ENCODE peak calls at places on chromosome 18, in six cellular contexts. J is A549, T is breast epithelium, Q is body of pancreas, E is GM23338, C is fibroblast of lung. A is an unnamed sample.

GRCh38 chr18:37567994-37568359 is 2.4 kb upstream of the CELF4 start:
- DNase-seq in J (no peak), T (no peak), Q (no peak), E (peak; percentile 17), C (no peak), A (no peak)

GRCh38 chr18:79405019-79405780 is 9.5 kb downstream of the NFATC1 start:
- DNase-seq in J (no peak), T (no peak), Q (no peak), E (no peak), C (no peak), A (peak; percentile 28)

GRCh38 chr18:8825729-8826375 is 120.5 kb downstream of the MTCL1 start:
- DNase-seq in J (no peak), T (no peak), Q (no peak), E (no peak), C (no peak), A (no peak)

GRCh38 chr18:69998523-69998987 is 50.9 kb upstream of the CD226 start:
- DNase-seq in J (no peak), T (no peak), Q (no peak), E (no peak), C (no peak), A (no peak)

GRCh38 chr18:57208056-57208455 is 61.2 kb downstream of the BOD1L2 start:
- DNase-seq in J (no peak), T (no peak), Q (no peak), E (no peak), C (no peak), A (no peak)

GRCh38 chr18:35892118-35892517 is 80.4 kb upstream of the RMP24 start:
- DNase-seq in J (no peak), T (no peak), Q (no peak), E (no peak), C (no peak), A (no peak)

GRCh38 chr18:58321986-58322385 is 278.0 kb downstream of the NEDD4L start:
- DNase-seq in J (peak; percentile 75), T (peak; percentile 77), Q (peak; percentile 89), E (peak; percentile 71), C (peak; percentile 80), A (peak; percentile 60)

GRCh38 chr18:77442393-77442792 is 192.7 kb downstream of the GALR1 start:
- DNase-seq in J (no peak), T (no peak), Q (no peak), E (no peak), C (no peak), A (no peak)

GRCh38 chr18:3075491-3075890 is 62.5 kb upstream of the LPIN2 start:
- DNase-seq in J (no peak), T (no peak), Q (no peak), E (peak; percentile 11), C (peak; percentile 17), A (no peak)

GRCh38 chr18:38369772-38370690 is 804.4 kb upstream of the CELF4 start:
- DNase-seq in J (no peak), T (no peak), Q (no peak), E (no peak), C (no peak), A (no peak)

GRCh38 chr18:22102948-22103663 is 66.3 kb upstream of the GATA6 start:
- DNase-seq in J (no peak), T (no peak), Q (no peak), E (peak; percentile 32), C (no peak), A (no peak)

GRCh38 chr18:67194886-67195285 is 321.6 kb downstream of the DSEL start:
- DNase-seq in J (no peak), T (no peak), Q (no peak), E (peak; percentile 36), C (no peak), A (no peak)

GRCh38 chr18:59311631-59312030 is 6.8 kb downstream of the CPLX4 start:
- DNase-seq in J (no peak), T (no peak), Q (no peak), E (no peak), C (peak; percentile 16), A (no peak)

GRCh38 chr18:32289480-32290075 is 99.7 kb downstream of the MEP1B start:
- DNase-seq in J (peak; percentile 58), T (no peak), Q (peak; percentile 67), E (peak; percentile 84), C (peak; percentile 51), A (no peak)

GRCh38 chr18:31626409-31626808 is 34.7 kb downstream of the TTR start:
- DNase-seq in J (no peak), T (no peak), Q (no peak), E (no peak), C (no peak), A (no peak)

GRCh38 chr18:64692826-64693225 is 543.9 kb upstream of the LINC00305 start:
- DNase-seq in J (no peak), T (no peak), Q (no peak), E (no peak), C (no peak), A (no peak)

DNA sequence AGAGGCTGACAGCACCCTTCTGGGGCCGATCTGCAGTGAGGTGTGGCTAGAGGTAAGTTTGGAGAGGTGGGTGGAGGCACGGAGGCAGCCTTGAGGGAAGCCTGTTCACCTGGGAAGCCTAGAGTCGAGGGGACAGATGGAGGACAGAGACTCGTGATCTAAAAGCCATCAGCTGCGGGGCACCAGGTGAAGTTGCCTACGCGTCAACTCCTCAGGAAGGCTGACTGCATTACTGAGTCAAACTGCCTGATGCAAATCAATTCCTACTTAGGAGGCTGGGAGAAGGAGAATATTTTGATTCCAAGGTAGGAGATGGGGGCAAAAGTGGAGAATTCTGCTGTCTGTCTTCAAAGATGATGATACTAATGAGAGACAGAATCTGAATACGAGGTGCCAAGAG is 104.4 kb upstream of the SMAD7 start:
- DNase-seq in J (no peak), T (no peak), Q (no peak), E (no peak), C (no peak), A (no peak)
- H3K4me1 ChIP-seq in J (peaks cover 3% of the 10 kb centered on the region), T (no peaks in the 10 kb centered on the region), Q (no peaks in the 10 kb centered on the region), E (no peaks in the 10 kb centered on the region), C (peaks cover 17% of the 10 kb centered on the region), A (peaks cover 12% of the 10 kb centered on the region)

GRCh38 chr18:50143295-50143694 is 51.7 kb downstream of the MYO5B start:
- DNase-seq in J (no peak), T (no peak), Q (no peak), E (peak; percentile 30), C (peak; percentile 23), A (no peak)
- TF ChIP-seq CTCF in J (no peak), T (no peak), Q (no peak), E (peak; percentile 25), C (no peak), A (no peak)

DNA sequence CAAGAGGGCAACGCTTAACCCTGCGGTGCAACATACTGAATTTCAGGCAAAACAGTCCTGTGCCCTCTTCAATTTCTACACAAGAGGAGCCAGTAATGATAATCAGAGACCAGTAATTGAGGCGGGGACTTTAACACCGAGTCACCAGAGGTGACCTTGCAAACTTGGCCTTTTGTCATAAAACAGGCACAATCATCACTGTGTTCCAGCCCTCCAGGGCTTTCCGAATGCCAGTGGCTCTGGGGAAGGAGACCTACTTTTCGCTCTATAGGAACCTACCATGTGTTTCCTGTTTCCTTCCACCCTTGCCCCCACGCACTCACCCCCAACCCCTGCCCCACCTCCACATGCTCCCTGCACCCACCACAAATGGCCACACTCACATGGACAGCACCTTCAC is 47.2 kb upstream of the LOXHD1 start:
- DNase-seq in J (no peak), T (no peak), Q (no peak), E (no peak), C (no peak), A (no peak)
- H3K4me3 ChIP-seq in J (no peak overlapping the region), T (no peak overlapping the region), Q (no peak overlapping the region), E (no peak overlapping the region), C (no peak overlapping the region), A (no peak overlapping the region)

DNA sequence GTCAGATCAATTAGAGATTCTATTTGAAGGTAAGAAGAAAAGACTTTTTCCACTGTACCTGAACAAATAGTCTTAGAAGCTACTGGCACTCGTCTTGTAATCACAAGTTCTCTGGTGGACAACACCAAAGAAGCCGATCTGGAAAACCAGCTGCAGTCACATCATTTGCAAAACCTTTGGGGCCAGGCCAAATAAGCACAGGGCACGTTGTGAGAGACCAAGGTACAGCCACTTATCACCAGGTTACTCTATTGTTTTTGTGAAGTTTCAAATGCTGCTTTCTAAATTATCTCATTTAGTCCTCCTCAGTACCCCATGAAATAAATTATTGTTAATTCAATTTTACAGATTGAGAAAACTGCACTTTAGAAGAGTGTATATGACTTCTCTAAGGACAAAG is 18.5 kb downstream of the ROCK1 start:
- DNase-seq in J (no peak), T (no peak), Q (no peak), E (no peak), C (no peak), A (no peak)
- H3K4me1 ChIP-seq in J (no peaks in the 10 kb centered on the region), T (no peaks in the 10 kb centered on the region), Q (no peaks in the 10 kb centered on the region), E (no peaks in the 10 kb centered on the region), C (no peaks in the 10 kb centered on the region), A (no peaks in the 10 kb centered on the region)

GRCh38 chr18:24023185-24023814 is 8.7 kb downstream of the TTC39C start:
- DNase-seq in J (peak; percentile 10), T (no peak), Q (no peak), E (peak; percentile 86), C (no peak), A (no peak)
- TF ChIP-seq CTCF in J (no peak), T (peak; percentile 12), Q (no peak), E (peak; percentile 52), C (no peak), A (no peak)